ENCODE peak calls at places on chromosomes 13 and 19, in six cellular contexts. One of them, this sample, is unnamed.

GRCh38 chr19:45601524-45602522 is at the start of gene GPR4:
- DNase-seq in hepatic stellate cell: no peak
- DNase-seq in BE2C: peak; percentile 34
- DNase-seq in heart right ventricle: peak; percentile 51
- DNase-seq in non-pigmented ciliary epithelial cell: no peak
- DNase-seq in H9: peak; percentile 81
- DNase-seq in this sample: no peak

GRCh38 chr13:21674271-21675009 is 3.6 kb downstream of the FGF9 start:
- DNase-seq in H9: peak; percentile 40
- DNase-seq in hepatic stellate cell: no peak
- DNase-seq in non-pigmented ciliary epithelial cell: no peak
- DNase-seq in heart right ventricle: peak; percentile 30
- DNase-seq in BE2C: no peak
- DNase-seq in this sample: no peak

GRCh38 chr19:45878043-45878794 is 7.7 kb downstream of the IRF2BP1 start:
- DNase-seq in BE2C: no peak
- DNase-seq in heart right ventricle: no peak
- DNase-seq in hepatic stellate cell: no peak
- DNase-seq in non-pigmented ciliary epithelial cell: no peak
- DNase-seq in H9: no peak
- DNase-seq in this sample: no peak

GRCh38 chr13:38542601-38543000 is 144.3 kb upstream of the FREM2 start:
- DNase-seq in H9: no peak
- DNase-seq in BE2C: no peak
- DNase-seq in non-pigmented ciliary epithelial cell: no peak
- DNase-seq in heart right ventricle: no peak
- DNase-seq in hepatic stellate cell: no peak
- DNase-seq in this sample: no peak

GRCh38 chr13:100210966-100211710 is 122.2 kb downstream of the PCCA start:
- DNase-seq in BE2C: no peak
- DNase-seq in hepatic stellate cell: no peak
- DNase-seq in H9: no peak
- DNase-seq in heart right ventricle: no peak
- DNase-seq in non-pigmented ciliary epithelial cell: no peak
- DNase-seq in this sample: no peak

GRCh38 chr19:33071887-33072286 is 7.2 kb upstream of the RHPN2 start:
- DNase-seq in hepatic stellate cell: no peak
- DNase-seq in non-pigmented ciliary epithelial cell: no peak
- DNase-seq in H9: no peak
- DNase-seq in heart right ventricle: no peak
- DNase-seq in BE2C: no peak
- DNase-seq in this sample: no peak

GRCh38 chr19:15118248-15118647 is 11.0 kb downstream of the SYDE1 start:
- DNase-seq in BE2C: no peak
- DNase-seq in heart right ventricle: no peak
- DNase-seq in hepatic stellate cell: no peak
- DNase-seq in H9: no peak
- DNase-seq in non-pigmented ciliary epithelial cell: no peak
- DNase-seq in this sample: no peak

GRCh38 chr19:2207991-2208860 is 27.9 kb downstream of the PLEKHJ1 start:
- DNase-seq in H9: peak; percentile 74
- DNase-seq in hepatic stellate cell: peak; percentile 99
- DNase-seq in heart right ventricle: peak; percentile 68
- DNase-seq in non-pigmented ciliary epithelial cell: peak; percentile 24
- DNase-seq in BE2C: peak; percentile 79
- DNase-seq in this sample: no peak

GRCh38 chr19:57903298-57904174 is 12.9 kb downstream of the ZNF417 start:
- DNase-seq in hepatic stellate cell: peak; percentile 36
- DNase-seq in non-pigmented ciliary epithelial cell: no peak
- DNase-seq in BE2C: no peak
- DNase-seq in H9: no peak
- DNase-seq in heart right ventricle: no peak
- DNase-seq in this sample: no peak

This sample was measured in glomerular endothelial cell.